ENCODE peak calls at places on chromosomes 11 and 22, in nine cellular contexts. Z, P, D, S, M, I, R, W and C are unnamed samples.

GRCh38 chr22:24409707-24410106 is 17.7 kb upstream of the ADORA2A start:
- DNase-seq in S (no peak), I (no peak), D (no peak), W (no peak), M (no peak), R (no peak), Z (no peak), P (no peak), C (no peak)

GRCh38 chr11:108854366-108854765 is 189.5 kb downstream of the DDX10 start:
- DNase-seq in D (no peak), Z (no peak), I (no peak), S (no peak), W (no peak), M (no peak), R (no peak), P (no peak), C (no peak)

GRCh38 chr11:68842427-68843051 is 823 bp upstream of the CPT1A start:
- DNase-seq in W (no peak), P (no peak), M (no peak), S (no peak), Z (no peak), I (no peak), R (no peak), D (no peak), C (no peak)

GRCh38 chr22:39610766-39611165 is 40.2 kb downstream of the CACNA1I start:
- DNase-seq in Z (no peak), P (no peak), S (no peak), R (no peak), M (no peak), D (no peak), W (no peak), I (no peak), C (peak; percentile 32)

GRCh38 chr11:35177370-35177769 is 38.4 kb downstream of the CD44 start:
- DNase-seq in D (no peak), R (no peak), S (no peak), I (no peak), P (no peak), M (no peak), W (no peak), Z (no peak), C (no peak)

GRCh38 chr11:97722065-97722464 is 1298.7 kb upstream of the CNTN5 start:
- DNase-seq in I (no peak), M (no peak), Z (no peak), S (no peak), R (no peak), D (no peak), P (no peak), W (no peak), C (no peak)

GRCh38 chr22:50548913-50549790 is 3.5 kb downstream of the KLHDC7B start:
- DNase-seq in D (no peak), S (no peak), I (no peak), Z (no peak), P (no peak), M (no peak), W (no peak), R (no peak), C (no peak)

GRCh38 chr11:64768300-64768694 is 8.5 kb upstream of the PYGM start:
- DNase-seq in S (no peak), R (no peak), P (no peak), Z (no peak), I (no peak), M (no peak), W (no peak), D (no peak), C (peak; percentile 1)

GRCh38 chr11:18065572-18065971 is 19.5 kb upstream of the TPH1 start:
- DNase-seq in P (no peak), R (no peak), S (no peak), I (no peak), D (no peak), Z (no peak), M (no peak), W (no peak), C (no peak)

GRCh38 chr22:24271406-24271760 is 752 bp downstream of the SPECC1L start:
- DNase-seq in D (no peak), I (no peak), P (no peak), Z (no peak), R (no peak), M (no peak), S (no peak), W (no peak), C (no peak)

GRCh38 chr22:38221908-38222796 is 20.4 kb downstream of the MAFF start:
- DNase-seq in Z (no peak), D (no peak), R (no peak), P (no peak), W (no peak), I (no peak), M (no peak), S (no peak), C (no peak)

GRCh38 chr11:11976476-11977187 is 31.8 kb downstream of the DKK3 start:
- DNase-seq in R (peak; percentile 46), P (no peak), W (no peak), D (no peak), I (no peak), S (no peak), M (no peak), Z (no peak), C (no peak)

GRCh38 chr11:65431452-65432132 is 9.0 kb downstream of the NEAT1 start:
- DNase-seq in P (peak; percentile 1), D (no peak), M (no peak), W (no peak), S (peak; percentile 3), Z (no peak), I (no peak), R (peak; percentile 41), C (no peak)

GRCh38 chr22:44914026-44914721 is 95.6 kb downstream of the PHF21B start:
- DNase-seq in R (no peak), I (no peak), Z (no peak), M (no peak), P (no peak), D (no peak), W (no peak), S (no peak), C (no peak)

GRCh38 chr11:97965849-97966646 is 1054.7 kb upstream of the CNTN5 start:
- DNase-seq in Z (no peak), M (no peak), I (no peak), S (no peak), W (no peak), R (no peak), P (no peak), D (no peak), C (no peak)

GRCh38 chr22:45600791-45601730 is 70.6 kb upstream of the ATXN10 start:
- DNase-seq in I (no peak), P (no peak), M (no peak), Z (no peak), D (no peak), W (no peak), R (no peak), S (no peak), C (no peak)

GRCh38 chr11:114448749-114449484 is 9.7 kb downstream of the REXO2 start:
- DNase-seq in Z (no peak), I (no peak), S (no peak), R (no peak), P (no peak), D (no peak), M (no peak), W (no peak), C (no peak)